ENCODE peak calls at places on chromosome 9, in seven cellular contexts. A, N, O, M, Q, Z and J are unnamed samples.

GRCh38 chr9:69376651-69377050 is 51.6 kb downstream of the ENTREP1 start:
- DNase-seq in A (no peak), N (no peak), O (no peak), M (no peak), Q (no peak), Z (no peak), J (no peak)

GRCh38 chr9:123438321-123438720 is 82.3 kb downstream of the CRB2 start:
- DNase-seq in A (no peak), N (no peak), O (no peak), M (no peak), Q (no peak), Z (no peak), J (no peak)

GRCh38 chr9:121440265-121440664 is 59.4 kb downstream of the GGTA1 start:
- DNase-seq in A (no peak), N (peak), O (peak), M (no peak), Q (peak), Z (peak), J (no peak)

GRCh38 chr9:15182755-15183154 is 124.3 kb downstream of the TTC39B start:
- DNase-seq in A (no peak), N (no peak), O (peak), M (no peak), Q (no peak), Z (no peak), J (no peak)

GRCh38 chr9:135968083-135968476 is 6.9 kb upstream of the UBAC1 start:
- DNase-seq in A (no peak), N (no peak), O (no peak), M (no peak), Q (no peak), Z (no peak), J (no peak)

GRCh38 chr9:3521961-3522360 is 3.8 kb downstream of the RFX3 start:
- DNase-seq in A (no peak), N (no peak), O (no peak), M (no peak), Q (no peak), Z (no peak), J (no peak)

GRCh38 chr9:115973241-115973640 is 180.3 kb upstream of the PAPPA start:
- DNase-seq in A (no peak), N (no peak), O (no peak), M (no peak), Q (no peak), Z (no peak), J (no peak)

GRCh38 chr9:131589124-131589711 is 43.9 kb downstream of the PRRT1B start:
- DNase-seq in A (no peak), N (no peak), O (no peak), M (no peak), Q (no peak), Z (no peak), J (no peak)

GRCh38 chr9:68927165-68927564 is 86.7 kb downstream of the PRKACG start:
- DNase-seq in A (no peak), N (no peak), O (no peak), M (no peak), Q (no peak), Z (no peak), J (no peak)

GRCh38 chr9:104992696-104993095 is 64.7 kb upstream of the ABCA1 start:
- DNase-seq in A (no peak), N (peak), O (no peak), M (no peak), Q (no peak), Z (no peak), J (no peak)

GRCh38 chr9:77017505-77017894 is 2.0 kb upstream of the FOXB2 start:
- DNase-seq in A (no peak), N (no peak), O (peak), M (no peak), Q (no peak), Z (no peak), J (no peak)

GRCh38 chr9:98916660-98917059 is 27.0 kb upstream of the COL15A1 start:
- DNase-seq in A (no peak), N (no peak), O (no peak), M (no peak), Q (no peak), Z (peak), J (no peak)

GRCh38 chr9:94881946-94882345 is 155.4 kb downstream of the AOPEP start:
- DNase-seq in A (no peak), N (no peak), O (no peak), M (no peak), Q (no peak), Z (no peak), J (no peak)

GRCh38 chr9:87711857-87712800 is 13.8 kb upstream of the CTSL start:
- DNase-seq in A (no peak), N (peak), O (peak), M (no peak), Q (no peak), Z (peak), J (no peak)

GRCh38 chr9:28197653-28198052 is 624.4 kb upstream of the C9orf72 start:
- DNase-seq in A (no peak), N (no peak), O (no peak), M (no peak), Q (no peak), Z (no peak), J (no peak)

GRCh38 chr9:88037285-88037845 is 63.0 kb upstream of the CDK20 start:
- DNase-seq in A (no peak), N (no peak), O (no peak), M (no peak), Q (no peak), Z (no peak), J (no peak)

GRCh38 chr9:3080951-3081350 is 237.1 kb upstream of the PUM3 start:
- DNase-seq in A (no peak), N (no peak), O (no peak), M (no peak), Q (no peak), Z (no peak), J (no peak)

GRCh38 chr9:122453677-122454135 is 24.0 kb downstream of the OR1J1 start:
- DNase-seq in A (no peak), N (no peak), O (no peak), M (no peak), Q (no peak), Z (no peak), J (no peak)

GRCh38 chr9:137267933-137268355 is 9.6 kb upstream of the TOR4A start:
- DNase-seq in A (no peak), N (no peak), O (no peak), M (peak), Q (no peak), Z (no peak), J (no peak)

GRCh38 chr9:93262537-93263310 is 78.8 kb downstream of the WNK2 start:
- DNase-seq in A (no peak), N (no peak), O (peak), M (no peak), Q (no peak), Z (no peak), J (no peak)

GRCh38 chr9:76044420-76044819 is 153.9 kb downstream of the PCSK5 start:
- DNase-seq in A (no peak), N (no peak), O (no peak), M (no peak), Q (no peak), Z (no peak), J (no peak)

GRCh38 chr9:34046784-34047379 is 1.8 kb downstream of the UBAP2 start:
- DNase-seq in A (no peak), N (no peak), O (peak), M (peak), Q (no peak), Z (no peak), J (peak)

GRCh38 chr9:83701769-83702168 is 6.0 kb downstream of the UBQLN1 start:
- DNase-seq in A (no peak), N (no peak), O (no peak), M (no peak), Q (no peak), Z (no peak), J (peak)

GRCh38 chr9:36793277-36793676 is 220.6 kb downstream of the MELK start:
- DNase-seq in A (no peak), N (no peak), O (peak), M (no peak), Q (peak), Z (peak), J (no peak)
- TF ChIP-seq JUND in A (no peak), N (no peak), O (no peak), M (no peak), Q (no peak), Z (no peak), J (no peak)

GRCh38 chr9:108474356-108474755 is 381.4 kb downstream of the ACTL7B start:
- DNase-seq in A (no peak), N (no peak), O (no peak), M (no peak), Q (no peak), Z (no peak), J (no peak)

GRCh38 chr9:108475813-108476212 is 380.0 kb downstream of the ACTL7B start:
- DNase-seq in A (no peak), N (peak), O (no peak), M (no peak), Q (no peak), Z (no peak), J (no peak)

GRCh38 chr9:108476574-108476973 is 379.2 kb downstream of the ACTL7B start:
- DNase-seq in A (no peak), N (no peak), O (no peak), M (no peak), Q (no peak), Z (no peak), J (no peak)

GRCh38 chr9:108469654-108470053 is 386.1 kb downstream of the ACTL7B start:
- DNase-seq in A (no peak), N (no peak), O (no peak), M (no peak), Q (no peak), Z (no peak), J (no peak)

DNA sequence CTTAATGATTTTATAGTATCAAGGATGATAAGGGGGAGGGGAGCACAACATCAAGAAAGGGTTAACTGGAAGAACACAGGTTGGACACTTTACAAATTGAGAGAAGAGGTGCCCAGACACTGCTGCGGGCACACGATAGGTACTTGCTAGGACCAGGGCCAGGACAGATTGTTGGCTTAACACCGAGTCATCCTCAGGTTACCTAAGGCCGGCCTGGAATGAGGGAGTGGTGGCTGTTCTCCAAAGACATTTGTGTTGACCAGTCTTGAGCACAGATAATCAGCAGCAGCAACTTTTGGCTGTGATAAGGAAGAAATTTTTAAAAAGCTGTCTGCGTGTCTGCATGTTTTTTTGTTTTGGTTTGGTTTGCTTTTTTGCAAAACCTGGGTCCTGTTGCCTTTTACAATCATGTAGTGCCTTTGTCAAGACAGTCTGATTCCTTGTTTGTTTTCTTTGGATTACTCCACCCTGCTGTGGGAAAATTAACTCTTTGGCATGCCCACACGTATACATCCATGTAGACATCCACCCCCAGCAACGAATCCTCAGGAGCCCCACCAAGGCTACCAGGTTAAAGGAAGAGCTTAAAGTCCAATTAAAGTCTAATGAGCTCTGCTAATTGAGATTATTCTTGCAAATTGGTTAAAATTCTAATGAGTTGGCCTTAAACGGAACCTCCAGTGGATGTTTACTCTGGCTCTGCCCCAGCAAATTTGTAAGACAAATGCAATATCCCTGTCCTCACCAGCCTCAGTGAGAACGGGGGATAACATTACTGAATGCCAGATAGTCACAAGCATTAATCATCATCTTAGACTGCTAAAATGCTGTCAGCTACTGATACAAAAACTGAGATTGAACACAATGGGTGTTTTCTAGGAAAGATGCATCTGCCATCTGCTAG is 382.3 kb downstream of the ACTL7B start:
- DNase-seq in A (no peak), N (no peak), O (no peak), M (no peak), Q (no peak), Z (no peak), J (no peak)
- TF ChIP-seq JUND in A (no peak), N (no peak), O (peak), M (no peak), Q (no peak), Z (no peak), J (no peak)

GRCh38 chr9:37163299-37163698 is 42.9 kb downstream of the ZCCHC7 start:
- DNase-seq in A (no peak), N (no peak), O (no peak), M (no peak), Q (no peak), Z (no peak), J (no peak)
- TF ChIP-seq JUND in A (no peak), N (no peak), O (no peak), M (no peak), Q (no peak), Z (no peak), J (no peak)

DNA sequence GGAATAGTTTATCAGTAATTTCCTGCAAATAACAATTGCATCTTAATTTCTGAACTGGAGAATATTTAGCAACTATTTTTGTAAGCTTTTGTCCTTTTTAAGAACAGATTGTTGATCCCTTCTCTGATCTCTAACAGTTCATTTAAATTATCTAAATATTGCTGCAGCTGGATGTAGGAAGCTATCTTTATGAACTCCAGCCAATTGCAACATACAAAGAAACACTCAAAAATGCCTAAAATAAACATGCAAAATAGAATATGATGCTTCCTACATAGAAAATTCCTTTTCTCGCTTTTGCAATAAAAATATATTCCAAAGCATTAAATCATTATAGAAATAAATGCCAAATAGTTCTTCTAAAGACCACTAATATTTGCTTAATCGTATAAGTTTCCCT is 218.6 kb downstream of the LURAP1L start:
- DNase-seq in A (no peak), N (no peak), O (no peak), M (no peak), Q (no peak), Z (no peak), J (no peak)
- TF ChIP-seq JUND in A (no peak), N (no peak), O (no peak), M (no peak), Q (no peak), Z (no peak), J (no peak)

GRCh38 chr9:6944093-6944551 is 186.3 kb downstream of the KDM4C start:
- DNase-seq in A (no peak), N (no peak), O (peak), M (no peak), Q (no peak), Z (no peak), J (no peak)
- TF ChIP-seq JUND in A (no peak), N (no peak), O (peak), M (no peak), Q (no peak), Z (no peak), J (no peak)

DNA sequence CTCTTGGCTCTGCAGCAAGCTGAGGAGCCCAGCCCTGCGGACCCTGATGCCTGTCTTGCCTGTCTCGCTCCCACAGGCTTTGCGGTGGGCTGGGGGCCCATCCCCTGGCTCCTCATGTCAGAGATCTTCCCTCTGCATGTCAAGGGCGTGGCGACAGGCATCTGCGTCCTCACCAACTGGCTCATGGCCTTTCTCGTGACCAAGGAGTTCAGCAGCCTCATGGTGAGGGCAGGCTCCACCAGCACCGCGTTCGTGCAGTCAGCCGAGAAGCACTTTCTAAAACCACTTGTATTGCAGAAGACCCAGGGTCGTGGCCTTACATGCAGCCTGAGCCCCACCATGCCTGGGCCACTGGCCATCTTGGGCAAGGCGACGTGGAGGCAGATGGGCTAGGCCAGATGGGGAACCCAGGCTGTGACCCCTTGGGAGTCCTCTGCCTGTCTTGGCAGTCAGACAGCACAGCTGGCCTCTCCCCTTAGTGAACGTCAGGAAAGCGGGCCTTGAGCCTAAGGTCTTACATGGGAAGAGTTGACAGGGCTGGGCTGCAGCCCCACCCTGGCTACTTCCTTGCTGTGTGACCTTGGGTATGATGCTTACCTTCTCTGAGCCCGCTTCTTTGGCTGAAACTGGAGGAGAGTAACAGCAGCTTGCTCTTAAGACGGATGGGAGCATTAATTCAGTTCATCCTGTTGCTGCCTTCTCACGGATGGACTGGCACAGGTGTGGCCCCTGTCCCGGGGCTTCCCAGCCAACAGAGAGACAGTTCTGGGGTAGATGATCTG is 8.6 kb downstream of the SLC2A8 start:
- DNase-seq in A (no peak), N (no peak), O (no peak), M (no peak), Q (no peak), Z (no peak), J (no peak)
- TF ChIP-seq JUND in A (no peak), N (no peak), O (no peak), M (no peak), Q (no peak), Z (no peak), J (no peak)